ENCODE peak calls at places on chromosomes 12 and 14, in nine cellular contexts. B, M, Q, V, K, F, D, O and C are unnamed samples.

GRCh38 chr12:52382854-52383253 is 2.6 kb downstream of the KRT84 start:
- DNase-seq in B (no peak), M (no peak), Q (no peak), V (no peak), K (no peak), F (no peak), D (no peak), O (no peak), C (no peak)

GRCh38 chr12:119914666-119915065 is 37.5 kb upstream of the CIT start:
- DNase-seq in B (no peak), M (no peak), Q (no peak), V (no peak), K (no peak), F (no peak), D (no peak), O (no peak), C (no peak)

GRCh38 chr14:70697681-70698080 is 56.0 kb downstream of the TTC9 start:
- DNase-seq in B (no peak), M (no peak), Q (no peak), V (no peak), K (no peak), F (no peak), D (no peak), O (no peak), C (no peak)

GRCh38 chr14:54674342-54674741 is 107.4 kb downstream of the SAMD4A start:
- DNase-seq in B (no peak), M (no peak), Q (no peak), V (no peak), K (no peak), F (no peak), D (no peak), O (no peak), C (no peak)

GRCh38 chr12:13258717-13259119 is 62.2 kb downstream of the EMP1 start:
- DNase-seq in B (no peak), M (no peak), Q (no peak), V (no peak), K (no peak), F (no peak), D (no peak), O (no peak), C (no peak)

GRCh38 chr14:99698642-99699041 is 14.5 kb downstream of the CYP46A1 start:
- DNase-seq in B (no peak), M (no peak), Q (no peak), V (no peak), K (no peak), F (no peak), D (no peak), O (no peak), C (no peak)

GRCh38 chr12:14884458-14884878 is 1.2 kb downstream of the MGP start:
- DNase-seq in B (peak), M (peak), Q (peak), V (no peak), K (peak), F (peak), D (peak), O (peak), C (peak)

GRCh38 chr14:99215277-99215676 is 56.7 kb downstream of the BCL11B start:
- DNase-seq in B (no peak), M (peak), Q (no peak), V (no peak), K (no peak), F (peak), D (no peak), O (peak), C (peak)

GRCh38 chr14:105532735-105533141 is 6.4 kb downstream of the TMEM121 start:
- DNase-seq in B (no peak), M (peak), Q (peak), V (peak), K (peak), F (no peak), D (no peak), O (peak), C (peak)

GRCh38 chr12:4153343-4153892 is 120.1 kb upstream of the CCND2 start:
- DNase-seq in B (peak), M (peak), Q (no peak), V (no peak), K (peak), F (no peak), D (no peak), O (no peak), C (no peak)

GRCh38 chr14:53391631-53392030 is 238.5 kb upstream of the DDHD1 start:
- DNase-seq in B (no peak), M (peak), Q (no peak), V (no peak), K (no peak), F (peak), D (peak), O (peak), C (no peak)

GRCh38 chr12:104057771-104058197 is 6.5 kb upstream of the HCFC2 start:
- DNase-seq in B (no peak), M (peak), Q (no peak), V (no peak), K (peak), F (no peak), D (no peak), O (peak), C (peak)

GRCh38 chr12:2550470-2551090 is 244.2 kb upstream of the FKBP4 start:
- DNase-seq in B (no peak), M (no peak), Q (no peak), V (no peak), K (no peak), F (no peak), D (no peak), O (no peak), C (peak)

GRCh38 chr14:27605298-27605697 is 1007.5 kb upstream of the NOVA1 start:
- DNase-seq in B (no peak), M (peak), Q (no peak), V (no peak), K (no peak), F (no peak), D (peak), O (no peak), C (peak)

GRCh38 chr14:75379246-75379929 is 48.4 kb upstream of the JDP2 start:
- DNase-seq in B (no peak), M (no peak), Q (no peak), V (no peak), K (no peak), F (no peak), D (no peak), O (no peak), C (no peak)

GRCh38 chr12:94988471-94988870 is 15.0 kb downstream of the NDUFA12 start:
- DNase-seq in B (no peak), M (no peak), Q (no peak), V (no peak), K (no peak), F (no peak), D (no peak), O (no peak), C (no peak)

GRCh38 chr14:101496779-101497420 is 64.4 kb upstream of the DIO3 start:
- DNase-seq in B (no peak), M (no peak), Q (peak), V (no peak), K (no peak), F (no peak), D (no peak), O (no peak), C (no peak)

GRCh38 chr14:77314043-77314442 is 6.6 kb downstream of the POMT2 start:
- DNase-seq in B (no peak), M (no peak), Q (no peak), V (no peak), K (no peak), F (peak), D (peak), O (peak), C (no peak)